ENCODE peak calls at places on chromosomes 2 and 18, in seven cellular contexts. T is cardiac fibroblast, H is coronary artery, Y is fibroblast of mammary gland, A is upper lobe of right lung, O is NCI-H1105, I is heart right ventricle. G is an unnamed sample.
A peak's percentile ranks its signal among the peaks of the same experiment; 100 is the strongest.

GRCh38 chr2:71940695-71941094 is 207.0 kb downstream of the CYP26B1 start:
- DNase-seq in I (no peak), T (no peak), H (peak; percentile 70), O (no peak), A (peak; percentile 36), Y (no peak), G (no peak)

GRCh38 chr18:46109386-46109785 is 5.2 kb downstream of the HAUS1 start:
- DNase-seq in Y (no peak), O (no peak), T (no peak), A (no peak), H (no peak), I (no peak), G (no peak)

GRCh38 chr2:195257979-195258378 is 399.0 kb upstream of the SLC39A10 start:
- DNase-seq in T (no peak), A (no peak), I (no peak), H (no peak), O (no peak), Y (no peak), G (no peak)

GRCh38 chr2:41791523-41791922 is 256.3 kb upstream of the PKDCC start:
- DNase-seq in I (peak; percentile 49), O (no peak), H (no peak), Y (peak; percentile 48), A (no peak), T (peak; percentile 36), G (peak; percentile 3)

GRCh38 chr18:27803957-27804356 is 373.0 kb downstream of the CDH2 start:
- DNase-seq in I (no peak), O (no peak), A (no peak), H (no peak), T (no peak), Y (no peak), G (no peak)

GRCh38 chr18:55413474-55413873 is 174.5 kb downstream of the TCF4 start:
- DNase-seq in I (no peak), O (no peak), A (no peak), H (no peak), T (no peak), Y (no peak), G (no peak)

GRCh38 chr2:62354771-62355550 is 151.0 kb downstream of the TMEM17 start:
- DNase-seq in H (no peak), Y (peak; percentile 40), T (no peak), A (no peak), I (no peak), O (no peak), G (peak; percentile 71)

GRCh38 chr18:8685141-8685913 is 20.0 kb upstream of the MTCL1 start:
- DNase-seq in Y (peak; percentile 44), T (peak; percentile 59), O (peak; percentile 18), I (no peak), H (no peak), A (no peak), G (no peak)

GRCh38 chr2:233466991-233467603 is 99.5 kb downstream of the USP40 start:
- DNase-seq in T (no peak), O (no peak), H (no peak), A (peak; percentile 53), Y (no peak), I (no peak), G (no peak)

GRCh38 chr2:186459009-186459408 is 27.1 kb upstream of the ZC3H15 start:
- DNase-seq in A (no peak), T (peak; percentile 44), Y (peak; percentile 49), O (no peak), I (no peak), H (no peak), G (peak; percentile 84)

GRCh38 chr2:100615886-100616285 is 53.1 kb downstream of the PDCL3 start:
- DNase-seq in I (peak; percentile 11), Y (no peak), T (no peak), A (peak; percentile 31), O (no peak), H (no peak), G (peak; percentile 49)

GRCh38 chr18:42112657-42113420 is 157.8 kb downstream of the PIK3C3 start:
- DNase-seq in A (no peak), T (peak; percentile 4), I (no peak), O (no peak), Y (peak; percentile 66), H (no peak), G (peak; percentile 86)

GRCh38 chr2:25270061-25270460 is 71.7 kb downstream of the DNMT3A start:
- DNase-seq in I (no peak), Y (no peak), A (no peak), H (no peak), O (no peak), T (no peak), G (no peak)

GRCh38 chr18:67417864-67418523 is 98.5 kb downstream of the DSEL start:
- DNase-seq in H (no peak), Y (peak; percentile 75), O (no peak), I (peak; percentile 7), A (no peak), T (peak; percentile 51), G (peak; percentile 93)

GRCh38 chr2:74010087-74010541 is 25.4 kb downstream of the TET3 start:
- DNase-seq in Y (no peak), T (peak; percentile 48), I (peak; percentile 41), H (no peak), A (peak; percentile 81), O (peak; percentile 98), G (peak; percentile 80)

GRCh38 chr2:66581461-66582363 is 146.8 kb downstream of the MEIS1 start:
- DNase-seq in O (no peak), A (no peak), T (no peak), H (no peak), I (no peak), Y (no peak), G (peak; percentile 51)

GRCh38 chr2:85753525-85754312 is at the start of gene ATOH8:
- DNase-seq in T (peak; percentile 80), Y (peak; percentile 61), H (peak; percentile 88), A (peak; percentile 92), O (peak; percentile 48), I (peak; percentile 73), G (peak; percentile 93)

GRCh38 chr2:120773186-120773800 is 37.6 kb downstream of the GLI2 start:
- DNase-seq in T (no peak), Y (no peak), O (no peak), H (no peak), I (no peak), A (peak; percentile 60), G (no peak)

GRCh38 chr18:23316986-23317385 is 136.1 kb upstream of the RIOK3 start:
- DNase-seq in H (no peak), A (no peak), T (peak; percentile 48), I (no peak), O (no peak), Y (no peak), G (no peak)

GRCh38 chr2:199100326-199101110 is 357.2 kb downstream of the SATB2 start:
- DNase-seq in A (no peak), H (no peak), Y (peak; percentile 60), O (no peak), I (no peak), T (no peak), G (peak; percentile 30)

G was measured in DMS53.